ENCODE peak calls at places on chromosomes 12 and 14, in ten cellular contexts. One of them, this sample, is unnamed.

GRCh38 chr12:48489012-48489411 is 6.7 kb downstream of the C12orf54 start:
- DNase-seq in left lobe of liver: no peak
- DNase-seq in B cell: no peak
- DNase-seq in A673: no peak
- DNase-seq in fibroblast of lung: no peak
- DNase-seq in hippocampal formation: no peak
- DNase-seq in fibroblast of the aortic adventitia: no peak
- DNase-seq in Right ventricle myocardium inferior: no peak
- DNase-seq in choroid plexus epithelial cell: peak
- DNase-seq in H7: no peak
- DNase-seq in this sample: peak

GRCh38 chr14:69997849-69998248 is 118.6 kb downstream of the SMOC1 start:
- DNase-seq in left lobe of liver: peak
- DNase-seq in B cell: no peak
- DNase-seq in A673: no peak
- DNase-seq in fibroblast of lung: peak
- DNase-seq in hippocampal formation: no peak
- DNase-seq in fibroblast of the aortic adventitia: peak
- DNase-seq in Right ventricle myocardium inferior: no peak
- DNase-seq in choroid plexus epithelial cell: peak
- DNase-seq in H7: no peak
- DNase-seq in this sample: peak

GRCh38 chr14:75504411-75504810 is 17.9 kb upstream of the BATF start:
- DNase-seq in left lobe of liver: no peak
- DNase-seq in B cell: no peak
- DNase-seq in A673: no peak
- DNase-seq in fibroblast of lung: no peak
- DNase-seq in hippocampal formation: no peak
- DNase-seq in fibroblast of the aortic adventitia: no peak
- DNase-seq in Right ventricle myocardium inferior: no peak
- DNase-seq in choroid plexus epithelial cell: no peak
- DNase-seq in H7: no peak
- DNase-seq in this sample: no peak

GRCh38 chr14:28298156-28298555 is 468.4 kb upstream of the FOXG1 start:
- DNase-seq in left lobe of liver: no peak
- DNase-seq in B cell: no peak
- DNase-seq in A673: no peak
- DNase-seq in fibroblast of lung: no peak
- DNase-seq in hippocampal formation: no peak
- DNase-seq in fibroblast of the aortic adventitia: peak
- DNase-seq in Right ventricle myocardium inferior: no peak
- DNase-seq in choroid plexus epithelial cell: peak
- DNase-seq in H7: no peak
- DNase-seq in this sample: no peak

GRCh38 chr14:30842431-30842830 is 31.9 kb upstream of the COCH start:
- DNase-seq in left lobe of liver: no peak
- DNase-seq in B cell: no peak
- DNase-seq in A673: no peak
- DNase-seq in fibroblast of lung: no peak
- DNase-seq in hippocampal formation: no peak
- DNase-seq in fibroblast of the aortic adventitia: no peak
- DNase-seq in Right ventricle myocardium inferior: no peak
- DNase-seq in choroid plexus epithelial cell: no peak
- DNase-seq in H7: no peak
- DNase-seq in this sample: no peak

GRCh38 chr12:119180380-119181040 is 1.8 kb downstream of the HSPB8 start:
- DNase-seq in left lobe of liver: no peak
- DNase-seq in B cell: no peak
- DNase-seq in A673: no peak
- DNase-seq in fibroblast of lung: peak
- DNase-seq in hippocampal formation: no peak
- DNase-seq in fibroblast of the aortic adventitia: peak
- DNase-seq in Right ventricle myocardium inferior: no peak
- DNase-seq in choroid plexus epithelial cell: peak
- DNase-seq in H7: no peak
- DNase-seq in this sample: peak

GRCh38 chr12:24306001-24306400 is 356.5 kb upstream of the SOX5 start:
- DNase-seq in left lobe of liver: no peak
- DNase-seq in B cell: no peak
- DNase-seq in A673: no peak
- DNase-seq in fibroblast of lung: no peak
- DNase-seq in hippocampal formation: no peak
- DNase-seq in fibroblast of the aortic adventitia: no peak
- DNase-seq in Right ventricle myocardium inferior: no peak
- DNase-seq in choroid plexus epithelial cell: no peak
- DNase-seq in H7: no peak
- DNase-seq in this sample: no peak

GRCh38 chr14:93960108-93960475 is 16.3 kb downstream of the ASB2 start:
- DNase-seq in left lobe of liver: no peak
- DNase-seq in B cell: no peak
- DNase-seq in A673: no peak
- DNase-seq in fibroblast of lung: no peak
- DNase-seq in hippocampal formation: no peak
- DNase-seq in fibroblast of the aortic adventitia: no peak
- DNase-seq in Right ventricle myocardium inferior: no peak
- DNase-seq in choroid plexus epithelial cell: no peak
- DNase-seq in H7: no peak
- DNase-seq in this sample: no peak

GRCh38 chr12:51896236-51896635 is 8.3 kb downstream of the ANKRD33 start:
- DNase-seq in left lobe of liver: peak
- DNase-seq in B cell: no peak
- DNase-seq in A673: no peak
- DNase-seq in fibroblast of lung: no peak
- DNase-seq in hippocampal formation: no peak
- DNase-seq in fibroblast of the aortic adventitia: no peak
- DNase-seq in Right ventricle myocardium inferior: peak
- DNase-seq in choroid plexus epithelial cell: no peak
- DNase-seq in H7: no peak
- DNase-seq in this sample: no peak

GRCh38 chr14:56774503-56774902 is 35.8 kb downstream of the OTX2 start:
- DNase-seq in left lobe of liver: no peak
- DNase-seq in B cell: no peak
- DNase-seq in A673: no peak
- DNase-seq in fibroblast of lung: no peak
- DNase-seq in hippocampal formation: no peak
- DNase-seq in fibroblast of the aortic adventitia: no peak
- DNase-seq in Right ventricle myocardium inferior: no peak
- DNase-seq in choroid plexus epithelial cell: no peak
- DNase-seq in H7: no peak
- DNase-seq in this sample: no peak

GRCh38 chr12:51864701-51865469 is 16.4 kb upstream of the FIGNL2 start:
- DNase-seq in left lobe of liver: no peak
- DNase-seq in B cell: no peak
- DNase-seq in A673: no peak
- DNase-seq in fibroblast of lung: no peak
- DNase-seq in hippocampal formation: no peak
- DNase-seq in fibroblast of the aortic adventitia: peak
- DNase-seq in Right ventricle myocardium inferior: no peak
- DNase-seq in choroid plexus epithelial cell: no peak
- DNase-seq in H7: peak
- DNase-seq in this sample: no peak

GRCh38 chr12:39682689-39683477 is 63.3 kb upstream of the ABCD2 start:
- DNase-seq in left lobe of liver: no peak
- DNase-seq in B cell: no peak
- DNase-seq in A673: no peak
- DNase-seq in fibroblast of lung: no peak
- DNase-seq in hippocampal formation: no peak
- DNase-seq in fibroblast of the aortic adventitia: no peak
- DNase-seq in Right ventricle myocardium inferior: no peak
- DNase-seq in choroid plexus epithelial cell: no peak
- DNase-seq in H7: no peak
- DNase-seq in this sample: no peak

GRCh38 chr12:22415342-22416309 is 81.1 kb upstream of the ST8SIA1 start:
- DNase-seq in left lobe of liver: no peak
- DNase-seq in B cell: no peak
- DNase-seq in A673: no peak
- DNase-seq in fibroblast of lung: no peak
- DNase-seq in hippocampal formation: no peak
- DNase-seq in fibroblast of the aortic adventitia: peak
- DNase-seq in Right ventricle myocardium inferior: no peak
- DNase-seq in choroid plexus epithelial cell: no peak
- DNase-seq in H7: no peak
- DNase-seq in this sample: peak

GRCh38 chr14:89564999-89565398 is 148.0 kb upstream of the FOXN3 start:
- DNase-seq in left lobe of liver: no peak
- DNase-seq in B cell: no peak
- DNase-seq in A673: no peak
- DNase-seq in fibroblast of lung: no peak
- DNase-seq in hippocampal formation: no peak
- DNase-seq in fibroblast of the aortic adventitia: no peak
- DNase-seq in Right ventricle myocardium inferior: no peak
- DNase-seq in choroid plexus epithelial cell: no peak
- DNase-seq in H7: no peak
- DNase-seq in this sample: no peak

GRCh38 chr14:74437654-74438053 is 11.6 kb upstream of the SYNDIG1L start:
- DNase-seq in left lobe of liver: no peak
- DNase-seq in B cell: no peak
- DNase-seq in A673: no peak
- DNase-seq in fibroblast of lung: no peak
- DNase-seq in hippocampal formation: no peak
- DNase-seq in fibroblast of the aortic adventitia: no peak
- DNase-seq in Right ventricle myocardium inferior: no peak
- DNase-seq in choroid plexus epithelial cell: peak
- DNase-seq in H7: peak
- DNase-seq in this sample: no peak

GRCh38 chr12:1173806-1174617 is 183.0 kb downstream of the ERC1 start:
- DNase-seq in left lobe of liver: no peak
- DNase-seq in B cell: no peak
- DNase-seq in A673: no peak
- DNase-seq in fibroblast of lung: no peak
- DNase-seq in hippocampal formation: no peak
- DNase-seq in fibroblast of the aortic adventitia: no peak
- DNase-seq in Right ventricle myocardium inferior: no peak
- DNase-seq in choroid plexus epithelial cell: no peak
- DNase-seq in H7: no peak
- DNase-seq in this sample: no peak

GRCh38 chr14:105492051-105492965 is 1.3 kb downstream of the TEDC1 start:
- DNase-seq in left lobe of liver: peak
- DNase-seq in B cell: no peak
- DNase-seq in A673: no peak
- DNase-seq in fibroblast of lung: no peak
- DNase-seq in hippocampal formation: no peak
- DNase-seq in fibroblast of the aortic adventitia: no peak
- DNase-seq in Right ventricle myocardium inferior: peak
- DNase-seq in choroid plexus epithelial cell: no peak
- DNase-seq in H7: no peak
- DNase-seq in this sample: no peak

GRCh38 chr12:113101751-113102150 is 33.8 kb downstream of the RASAL1 start:
- DNase-seq in left lobe of liver: no peak
- DNase-seq in B cell: no peak
- DNase-seq in A673: no peak
- DNase-seq in fibroblast of lung: no peak
- DNase-seq in hippocampal formation: no peak
- DNase-seq in fibroblast of the aortic adventitia: no peak
- DNase-seq in Right ventricle myocardium inferior: no peak
- DNase-seq in choroid plexus epithelial cell: no peak
- DNase-seq in H7: no peak
- DNase-seq in this sample: no peak

GRCh38 chr14:77076118-77076631 is 21.9 kb upstream of the CIPC start:
- DNase-seq in left lobe of liver: peak
- DNase-seq in B cell: no peak
- DNase-seq in A673: no peak
- DNase-seq in fibroblast of lung: peak
- DNase-seq in hippocampal formation: no peak
- DNase-seq in fibroblast of the aortic adventitia: peak
- DNase-seq in Right ventricle myocardium inferior: peak
- DNase-seq in choroid plexus epithelial cell: peak
- DNase-seq in H7: peak
- DNase-seq in this sample: no peak

GRCh38 chr12:57623811-57624390 is 9.1 kb downstream of the B4GALNT1 start:
- DNase-seq in left lobe of liver: peak
- DNase-seq in B cell: no peak
- DNase-seq in A673: no peak
- DNase-seq in fibroblast of lung: no peak
- DNase-seq in hippocampal formation: no peak
- DNase-seq in fibroblast of the aortic adventitia: no peak
- DNase-seq in Right ventricle myocardium inferior: no peak
- DNase-seq in choroid plexus epithelial cell: no peak
- DNase-seq in H7: peak
- DNase-seq in this sample: no peak

GRCh38 chr12:76789335-76790050 is 25.6 kb downstream of the ZDHHC17 start:
- DNase-seq in left lobe of liver: no peak
- DNase-seq in B cell: no peak
- DNase-seq in A673: no peak
- DNase-seq in fibroblast of lung: no peak
- DNase-seq in hippocampal formation: no peak
- DNase-seq in fibroblast of the aortic adventitia: no peak
- DNase-seq in Right ventricle myocardium inferior: no peak
- DNase-seq in choroid plexus epithelial cell: no peak
- DNase-seq in H7: no peak
- DNase-seq in this sample: no peak

GRCh38 chr12:74415633-74416032 is 122.0 kb upstream of the ATXN7L3B start:
- DNase-seq in left lobe of liver: no peak
- DNase-seq in B cell: no peak
- DNase-seq in A673: peak
- DNase-seq in fibroblast of lung: peak
- DNase-seq in hippocampal formation: peak
- DNase-seq in fibroblast of the aortic adventitia: peak
- DNase-seq in Right ventricle myocardium inferior: no peak
- DNase-seq in choroid plexus epithelial cell: peak
- DNase-seq in H7: no peak
- DNase-seq in this sample: peak

GRCh38 chr12:93173178-93173957 is 204.4 kb upstream of the NUDT4 start:
- DNase-seq in left lobe of liver: no peak
- DNase-seq in B cell: no peak
- DNase-seq in A673: peak
- DNase-seq in fibroblast of lung: peak
- DNase-seq in hippocampal formation: no peak
- DNase-seq in fibroblast of the aortic adventitia: peak
- DNase-seq in Right ventricle myocardium inferior: no peak
- DNase-seq in choroid plexus epithelial cell: peak
- DNase-seq in H7: no peak
- DNase-seq in this sample: peak

GRCh38 chr12:13211191-13211858 is 14.8 kb downstream of the EMP1 start:
- DNase-seq in left lobe of liver: no peak
- DNase-seq in B cell: no peak
- DNase-seq in A673: no peak
- DNase-seq in fibroblast of lung: no peak
- DNase-seq in hippocampal formation: no peak
- DNase-seq in fibroblast of the aortic adventitia: peak
- DNase-seq in Right ventricle myocardium inferior: no peak
- DNase-seq in choroid plexus epithelial cell: peak
- DNase-seq in H7: no peak
- DNase-seq in this sample: no peak

GRCh38 chr12:109962388-109962787 is 33.8 kb downstream of the GIT2 start:
- DNase-seq in left lobe of liver: no peak
- DNase-seq in B cell: no peak
- DNase-seq in A673: no peak
- DNase-seq in fibroblast of lung: no peak
- DNase-seq in hippocampal formation: no peak
- DNase-seq in fibroblast of the aortic adventitia: no peak
- DNase-seq in Right ventricle myocardium inferior: no peak
- DNase-seq in choroid plexus epithelial cell: peak
- DNase-seq in H7: no peak
- DNase-seq in this sample: peak

GRCh38 chr12:127987199-127987901 is 279.6 kb upstream of the TMEM132C start:
- DNase-seq in left lobe of liver: no peak
- DNase-seq in B cell: no peak
- DNase-seq in A673: no peak
- DNase-seq in fibroblast of lung: no peak
- DNase-seq in hippocampal formation: no peak
- DNase-seq in fibroblast of the aortic adventitia: peak
- DNase-seq in Right ventricle myocardium inferior: no peak
- DNase-seq in choroid plexus epithelial cell: peak
- DNase-seq in H7: no peak
- DNase-seq in this sample: peak

GRCh38 chr12:104714369-104714768 is 243.7 kb downstream of the SLC41A2 start:
- DNase-seq in left lobe of liver: no peak
- DNase-seq in B cell: no peak
- DNase-seq in A673: no peak
- DNase-seq in fibroblast of lung: no peak
- DNase-seq in hippocampal formation: no peak
- DNase-seq in fibroblast of the aortic adventitia: no peak
- DNase-seq in Right ventricle myocardium inferior: no peak
- DNase-seq in choroid plexus epithelial cell: no peak
- DNase-seq in H7: no peak
- DNase-seq in this sample: no peak

GRCh38 chr14:80202888-80203562 is 8.3 kb downstream of the DIO2 start:
- DNase-seq in left lobe of liver: no peak
- DNase-seq in B cell: no peak
- DNase-seq in A673: peak
- DNase-seq in fibroblast of lung: no peak
- DNase-seq in hippocampal formation: no peak
- DNase-seq in fibroblast of the aortic adventitia: no peak
- DNase-seq in Right ventricle myocardium inferior: peak
- DNase-seq in choroid plexus epithelial cell: no peak
- DNase-seq in H7: peak
- DNase-seq in this sample: no peak

This sample was measured in AG10803.